ENCODE peak calls at places on chromosomes 7 and 10, in eight cellular contexts. One of them, this sample, is unnamed.

GRCh38 chr7:131826960-131827359 is 270.5 kb upstream of the PODXL start:
- DNase-seq in spleen: no peak
- DNase-seq in endothelial cell of umbilical vein: no peak
- DNase-seq in adrenal gland: no peak
- DNase-seq in IMR-90: no peak
- DNase-seq in lower leg skin: no peak
- DNase-seq in gastrocnemius medialis: no peak
- DNase-seq in A549: peak
- DNase-seq in this sample: no peak

GRCh38 chr7:5636914-5637313 is 144.5 kb downstream of the RNF216 start:
- DNase-seq in lower leg skin: peak
- DNase-seq in adrenal gland: peak
- DNase-seq in spleen: peak
- DNase-seq in endothelial cell of umbilical vein: peak
- DNase-seq in A549: peak
- DNase-seq in gastrocnemius medialis: peak
- DNase-seq in IMR-90: peak
- DNase-seq in this sample: peak

GRCh38 chr7:28458732-28459131 is 46.4 kb downstream of the CREB5 start:
- DNase-seq in lower leg skin: no peak
- DNase-seq in endothelial cell of umbilical vein: no peak
- DNase-seq in IMR-90: no peak
- DNase-seq in A549: peak
- DNase-seq in adrenal gland: no peak
- DNase-seq in spleen: no peak
- DNase-seq in gastrocnemius medialis: no peak
- DNase-seq in this sample: no peak

GRCh38 chr10:94963901-94964300 is 25.4 kb downstream of the CYP2C9 start:
- DNase-seq in lower leg skin: no peak
- DNase-seq in IMR-90: peak
- DNase-seq in gastrocnemius medialis: no peak
- DNase-seq in spleen: no peak
- DNase-seq in endothelial cell of umbilical vein: peak
- DNase-seq in A549: peak
- DNase-seq in adrenal gland: peak
- DNase-seq in this sample: no peak

GRCh38 chr10:115989621-115990020 is 283.4 kb downstream of the GFRA1 start:
- DNase-seq in adrenal gland: no peak
- DNase-seq in endothelial cell of umbilical vein: no peak
- DNase-seq in IMR-90: peak
- DNase-seq in gastrocnemius medialis: no peak
- DNase-seq in lower leg skin: no peak
- DNase-seq in spleen: no peak
- DNase-seq in A549: no peak
- DNase-seq in this sample: no peak

GRCh38 chr10:117188399-117188798 is 8.9 kb upstream of the KCNK18 start:
- DNase-seq in A549: no peak
- DNase-seq in spleen: no peak
- DNase-seq in endothelial cell of umbilical vein: no peak
- DNase-seq in adrenal gland: no peak
- DNase-seq in lower leg skin: no peak
- DNase-seq in gastrocnemius medialis: no peak
- DNase-seq in IMR-90: no peak
- DNase-seq in this sample: no peak

GRCh38 chr7:116730097-116731018 is 58.4 kb downstream of the MET start:
- DNase-seq in lower leg skin: no peak
- DNase-seq in adrenal gland: no peak
- DNase-seq in gastrocnemius medialis: no peak
- DNase-seq in A549: peak
- DNase-seq in endothelial cell of umbilical vein: no peak
- DNase-seq in IMR-90: no peak
- DNase-seq in spleen: no peak
- DNase-seq in this sample: no peak

GRCh38 chr7:159030490-159031134 is 114.1 kb downstream of the VIPR2 start:
- DNase-seq in endothelial cell of umbilical vein: peak
- DNase-seq in lower leg skin: peak
- DNase-seq in A549: peak
- DNase-seq in IMR-90: no peak
- DNase-seq in spleen: no peak
- DNase-seq in gastrocnemius medialis: peak
- DNase-seq in adrenal gland: peak
- DNase-seq in this sample: peak

GRCh38 chr7:86958380-86958779 is 101.1 kb downstream of the ELAPOR2 start:
- DNase-seq in endothelial cell of umbilical vein: no peak
- DNase-seq in gastrocnemius medialis: no peak
- DNase-seq in IMR-90: no peak
- DNase-seq in A549: no peak
- DNase-seq in spleen: no peak
- DNase-seq in adrenal gland: no peak
- DNase-seq in lower leg skin: no peak
- DNase-seq in this sample: no peak

GRCh38 chr10:69864321-69864720 is 62.6 kb downstream of the COL13A1 start:
- DNase-seq in adrenal gland: no peak
- DNase-seq in endothelial cell of umbilical vein: peak
- DNase-seq in spleen: no peak
- DNase-seq in IMR-90: peak
- DNase-seq in gastrocnemius medialis: no peak
- DNase-seq in lower leg skin: no peak
- DNase-seq in A549: peak
- DNase-seq in this sample: no peak

GRCh38 chr7:157299613-157300405 is 37.0 kb upstream of the DNAJB6 start:
- DNase-seq in gastrocnemius medialis: no peak
- DNase-seq in A549: peak
- DNase-seq in IMR-90: no peak
- DNase-seq in spleen: peak
- DNase-seq in endothelial cell of umbilical vein: no peak
- DNase-seq in adrenal gland: no peak
- DNase-seq in lower leg skin: peak
- DNase-seq in this sample: no peak

GRCh38 chr7:122200888-122201287 is 56.8 kb upstream of the AASS start:
- DNase-seq in A549: no peak
- DNase-seq in spleen: no peak
- DNase-seq in adrenal gland: no peak
- DNase-seq in gastrocnemius medialis: no peak
- DNase-seq in IMR-90: no peak
- DNase-seq in lower leg skin: no peak
- DNase-seq in endothelial cell of umbilical vein: no peak
- DNase-seq in this sample: no peak

GRCh38 chr7:35695628-35695888 is 623 bp upstream of the HERPUD2 start:
- DNase-seq in lower leg skin: no peak
- DNase-seq in endothelial cell of umbilical vein: no peak
- DNase-seq in IMR-90: no peak
- DNase-seq in A549: peak
- DNase-seq in gastrocnemius medialis: no peak
- DNase-seq in adrenal gland: no peak
- DNase-seq in spleen: no peak
- DNase-seq in this sample: no peak

GRCh38 chr7:151120896-151121295 is 34.6 kb downstream of the AGAP3 start:
- DNase-seq in IMR-90: no peak
- DNase-seq in endothelial cell of umbilical vein: no peak
- DNase-seq in lower leg skin: no peak
- DNase-seq in gastrocnemius medialis: no peak
- DNase-seq in spleen: no peak
- DNase-seq in A549: no peak
- DNase-seq in adrenal gland: no peak
- DNase-seq in this sample: no peak

GRCh38 chr10:77162697-77163096 is 474.9 kb downstream of the KCNMA1 start:
- DNase-seq in spleen: no peak
- DNase-seq in gastrocnemius medialis: no peak
- DNase-seq in endothelial cell of umbilical vein: peak
- DNase-seq in IMR-90: peak
- DNase-seq in lower leg skin: no peak
- DNase-seq in A549: peak
- DNase-seq in adrenal gland: peak
- DNase-seq in this sample: no peak

GRCh38 chr7:1111156-1111555 is 23.2 kb downstream of the GPER1 start:
- DNase-seq in adrenal gland: no peak
- DNase-seq in A549: no peak
- DNase-seq in endothelial cell of umbilical vein: no peak
- DNase-seq in IMR-90: no peak
- DNase-seq in gastrocnemius medialis: no peak
- DNase-seq in spleen: no peak
- DNase-seq in lower leg skin: no peak
- DNase-seq in this sample: no peak

GRCh38 chr10:51654918-51655317 is 44.5 kb downstream of the CSTF2T start:
- DNase-seq in endothelial cell of umbilical vein: no peak
- DNase-seq in IMR-90: no peak
- DNase-seq in gastrocnemius medialis: no peak
- DNase-seq in adrenal gland: no peak
- DNase-seq in lower leg skin: no peak
- DNase-seq in A549: no peak
- DNase-seq in spleen: no peak
- DNase-seq in this sample: no peak

GRCh38 chr7:95808396-95808795 is 36.0 kb downstream of the DYNC1I1 start:
- DNase-seq in IMR-90: no peak
- DNase-seq in A549: no peak
- DNase-seq in endothelial cell of umbilical vein: no peak
- DNase-seq in gastrocnemius medialis: no peak
- DNase-seq in lower leg skin: no peak
- DNase-seq in spleen: no peak
- DNase-seq in adrenal gland: no peak
- DNase-seq in this sample: no peak

GRCh38 chr7:149872419-149873073 is 1.2 kb upstream of the ATP6V0E2 start:
- DNase-seq in IMR-90: peak
- DNase-seq in adrenal gland: peak
- DNase-seq in lower leg skin: peak
- DNase-seq in A549: peak
- DNase-seq in endothelial cell of umbilical vein: peak
- DNase-seq in gastrocnemius medialis: peak
- DNase-seq in spleen: no peak
- DNase-seq in this sample: peak

GRCh38 chr10:97788552-97789442 is 17.0 kb upstream of the SFRP5 start:
- DNase-seq in lower leg skin: no peak
- DNase-seq in adrenal gland: no peak
- DNase-seq in IMR-90: no peak
- DNase-seq in endothelial cell of umbilical vein: no peak
- DNase-seq in gastrocnemius medialis: no peak
- DNase-seq in spleen: no peak
- DNase-seq in A549: no peak
- DNase-seq in this sample: peak

GRCh38 chr7:98420966-98421612 is 20.2 kb upstream of the BAIAP2L1 start:
- DNase-seq in adrenal gland: peak
- DNase-seq in lower leg skin: no peak
- DNase-seq in spleen: peak
- DNase-seq in IMR-90: no peak
- DNase-seq in endothelial cell of umbilical vein: peak
- DNase-seq in gastrocnemius medialis: no peak
- DNase-seq in A549: peak
- DNase-seq in this sample: peak

GRCh38 chr10:53403688-53404087 is 631.1 kb upstream of the MBL2 start:
- DNase-seq in lower leg skin: no peak
- DNase-seq in gastrocnemius medialis: peak
- DNase-seq in endothelial cell of umbilical vein: peak
- DNase-seq in IMR-90: peak
- DNase-seq in A549: no peak
- DNase-seq in spleen: peak
- DNase-seq in adrenal gland: peak
- DNase-seq in this sample: peak

GRCh38 chr10:50937230-50937907 is 51.9 kb upstream of the A1CF start:
- DNase-seq in spleen: no peak
- DNase-seq in endothelial cell of umbilical vein: peak
- DNase-seq in adrenal gland: no peak
- DNase-seq in gastrocnemius medialis: no peak
- DNase-seq in IMR-90: peak
- DNase-seq in A549: peak
- DNase-seq in lower leg skin: no peak
- DNase-seq in this sample: no peak

GRCh38 chr7:85191383-85191782 is 4.5 kb upstream of the SEMA3D start:
- DNase-seq in spleen: no peak
- DNase-seq in gastrocnemius medialis: no peak
- DNase-seq in adrenal gland: no peak
- DNase-seq in IMR-90: peak
- DNase-seq in lower leg skin: no peak
- DNase-seq in endothelial cell of umbilical vein: peak
- DNase-seq in A549: peak
- DNase-seq in this sample: no peak

GRCh38 chr10:123754105-123754504 is 88.0 kb downstream of the GPR26 start:
- DNase-seq in A549: no peak
- DNase-seq in IMR-90: no peak
- DNase-seq in adrenal gland: no peak
- DNase-seq in spleen: no peak
- DNase-seq in lower leg skin: peak
- DNase-seq in endothelial cell of umbilical vein: no peak
- DNase-seq in gastrocnemius medialis: no peak
- DNase-seq in this sample: no peak

GRCh38 chr7:20026762-20027161 is 190.4 kb downstream of the MACC1 start:
- DNase-seq in lower leg skin: no peak
- DNase-seq in spleen: no peak
- DNase-seq in adrenal gland: no peak
- DNase-seq in A549: no peak
- DNase-seq in IMR-90: no peak
- DNase-seq in endothelial cell of umbilical vein: no peak
- DNase-seq in gastrocnemius medialis: no peak
- DNase-seq in this sample: no peak
- H3K4me3 ChIP-seq in lower leg skin: no peak
- H3K4me3 ChIP-seq in spleen: no peak
- H3K4me3 ChIP-seq in adrenal gland: no peak
- H3K4me3 ChIP-seq in A549: no peak
- H3K4me3 ChIP-seq in IMR-90: no peak
- H3K4me3 ChIP-seq in endothelial cell of umbilical vein: no peak
- H3K4me3 ChIP-seq in gastrocnemius medialis: no peak
- H3K4me3 ChIP-seq in this sample: no peak

GRCh38 chr10:102117391-102118159 is 2.6 kb downstream of the LDB1 start:
- DNase-seq in A549: peak
- DNase-seq in adrenal gland: peak
- DNase-seq in endothelial cell of umbilical vein: peak
- DNase-seq in gastrocnemius medialis: peak
- DNase-seq in IMR-90: peak
- DNase-seq in lower leg skin: peak
- DNase-seq in spleen: peak
- DNase-seq in this sample: peak
- TF ChIP-seq POLR2A in A549: no peak
- TF ChIP-seq POLR2A in adrenal gland: peak
- TF ChIP-seq POLR2A in endothelial cell of umbilical vein: peak
- TF ChIP-seq POLR2A in gastrocnemius medialis: no peak
- TF ChIP-seq POLR2A in IMR-90: no peak
- TF ChIP-seq POLR2A in lower leg skin: no peak
- TF ChIP-seq POLR2A in spleen: no peak
- TF ChIP-seq POLR2A in this sample: no peak

GRCh38 chr10:3192856-3193635 is 20.5 kb upstream of the PITRM1 start:
- DNase-seq in IMR-90: peak
- DNase-seq in spleen: no peak
- DNase-seq in A549: peak
- DNase-seq in gastrocnemius medialis: no peak
- DNase-seq in endothelial cell of umbilical vein: peak
- DNase-seq in adrenal gland: peak
- DNase-seq in lower leg skin: peak
- DNase-seq in this sample: peak
- H3K4me3 ChIP-seq in IMR-90: peak
- H3K4me3 ChIP-seq in spleen: peak
- H3K4me3 ChIP-seq in A549: peak
- H3K4me3 ChIP-seq in gastrocnemius medialis: peak
- H3K4me3 ChIP-seq in endothelial cell of umbilical vein: no peak
- H3K4me3 ChIP-seq in adrenal gland: no peak
- H3K4me3 ChIP-seq in lower leg skin: no peak
- H3K4me3 ChIP-seq in this sample: peak

DNA sequence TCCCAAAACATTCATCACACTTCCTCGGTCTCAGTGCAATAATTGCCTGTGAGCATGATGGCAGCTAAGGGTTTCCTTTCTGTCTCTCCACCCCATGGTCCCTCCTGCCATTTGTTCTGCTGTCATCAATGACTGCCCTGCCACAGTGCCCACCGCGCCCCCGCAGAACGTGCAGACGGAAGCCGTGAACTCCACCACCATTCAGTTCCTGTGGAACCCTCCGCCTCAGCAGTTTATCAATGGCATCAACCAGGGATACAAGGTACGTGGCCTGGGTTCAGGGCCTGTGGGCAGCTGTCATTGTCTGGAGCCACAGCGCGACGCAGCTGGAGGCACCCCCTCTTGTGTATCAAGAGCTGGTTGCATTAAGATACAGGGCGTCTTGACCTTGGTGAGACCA is 632.9 kb upstream of the FOXK1 start:
- DNase-seq in spleen: no peak
- DNase-seq in gastrocnemius medialis: no peak
- DNase-seq in endothelial cell of umbilical vein: no peak
- DNase-seq in adrenal gland: no peak
- DNase-seq in IMR-90: no peak
- DNase-seq in A549: no peak
- DNase-seq in lower leg skin: peak
- DNase-seq in this sample: no peak
- TF ChIP-seq POLR2A in spleen: no peak
- TF ChIP-seq POLR2A in gastrocnemius medialis: no peak
- TF ChIP-seq POLR2A in endothelial cell of umbilical vein: no peak
- TF ChIP-seq POLR2A in adrenal gland: no peak
- TF ChIP-seq POLR2A in IMR-90: no peak
- TF ChIP-seq POLR2A in A549: no peak
- TF ChIP-seq POLR2A in lower leg skin: no peak
- TF ChIP-seq POLR2A in this sample: no peak

This sample was measured in stomach.